ENCODE peak calls at places on chromosomes 16 and 17, in four cellular contexts. U is GM12878, H is K562, Q is HepG2. W is an unnamed sample.
A peak's percentile ranks its signal among the peaks of the same experiment; 100 is the strongest.

GRCh38 chr17:64648234-64648633 is 13.9 kb downstream of the SMURF2 start:
- DNase-seq in U (no peak), H (no peak), Q (no peak), W (no peak)

GRCh38 chr16:80569440-80570105 is 28.8 kb downstream of the DYNLRB2 start:
- DNase-seq in U (no peak), H (peak; percentile 39), Q (no peak), W (no peak)

GRCh38 chr16:22141746-22142145 is 20.6 kb upstream of the SDR42E2 start:
- DNase-seq in U (no peak), H (peak; percentile 34), Q (peak; percentile 50), W (peak; percentile 55)

GRCh38 chr17:69060835-69061234 is at the start of gene ABCA9:
- DNase-seq in U (no peak), H (no peak), Q (no peak), W (no peak)

GRCh38 chr16:13997933-13998332 is 73.2 kb upstream of the MRTFB start:
- DNase-seq in U (peak; percentile 76), H (no peak), Q (peak; percentile 48), W (no peak)

GRCh38 chr16:1175566-1176279 is 22.8 kb downstream of the CACNA1H start:
- DNase-seq in U (no peak), H (no peak), Q (peak; percentile 43), W (no peak)

GRCh38 chr17:44920565-44920940 is 5.3 kb upstream of the GFAP start:
- DNase-seq in U (no peak), H (no peak), Q (no peak), W (peak; percentile 9)

GRCh38 chr16:30786936-30787612 is at the start of gene ZNF629:
- DNase-seq in U (no peak), H (peak; percentile 80), Q (peak; percentile 79), W (peak; percentile 70)

GRCh38 chr16:48556913-48557351 is 53.0 kb downstream of the N4BP1 start:
- DNase-seq in U (peak; percentile 40), H (no peak), Q (no peak), W (no peak)

GRCh38 chr17:42964161-42964932 is at the start of gene AARSD1:
- DNase-seq in U (peak; percentile 87), H (peak; percentile 97), Q (peak; percentile 70), W (peak; percentile 84)

GRCh38 chr16:68229431-68230175 is 6.3 kb downstream of the ESRP2 start:
- DNase-seq in U (no peak), H (peak; percentile 59), Q (peak; percentile 64), W (peak; percentile 61)

GRCh38 chr17:77420804-77421634 is 280.2 kb downstream of the SEC14L1 start:
- DNase-seq in U (no peak), H (peak; percentile 68), Q (no peak), W (peak; percentile 74)

GRCh38 chr16:15777533-15778203 is 79.2 kb downstream of the MYH11 start:
- DNase-seq in U (no peak), H (peak; percentile 76), Q (peak; percentile 85), W (peak; percentile 58)

GRCh38 chr17:38322156-38322779 is 21.5 kb downstream of the GPR179 start:
- DNase-seq in U (no peak), H (peak; percentile 75), Q (peak; percentile 48), W (peak; percentile 83)

GRCh38 chr16:19486744-19487325 is 35.1 kb downstream of the GDE1 start:
- DNase-seq in U (no peak), H (peak; percentile 14), Q (no peak), W (no peak)

GRCh38 chr16:88606146-88606757 is 32.1 kb upstream of the IL17C start:
- DNase-seq in U (no peak), H (no peak), Q (no peak), W (no peak)

GRCh38 chr16:50318796-50319578 is 49.8 kb downstream of the BRD7 start:
- DNase-seq in U (no peak), H (no peak), Q (no peak), W (no peak)

GRCh38 chr16:51971184-51971583 is 575.8 kb downstream of the TOX3 start:
- DNase-seq in U (no peak), H (peak; percentile 2), Q (no peak), W (peak; percentile 46)

GRCh38 chr16:14454391-14454790 is 175.7 kb downstream of the PARN start:
- DNase-seq in U (no peak), H (no peak), Q (no peak), W (no peak)

GRCh38 chr16:8866118-8866883 is 2.5 kb downstream of the CARHSP1 start:
- DNase-seq in U (no peak), H (peak; percentile 73), Q (peak; percentile 88), W (peak; percentile 97)

GRCh38 chr16:56800355-56800754 is 64.7 kb upstream of the SLC12A3 start:
- DNase-seq in U (no peak), H (no peak), Q (peak; percentile 80), W (no peak)

GRCh38 chr16:4327782-4328579 is 12.1 kb downstream of the GLIS2 start:
- DNase-seq in U (no peak), H (peak; percentile 37), Q (peak; percentile 86), W (peak; percentile 89)

DNA sequence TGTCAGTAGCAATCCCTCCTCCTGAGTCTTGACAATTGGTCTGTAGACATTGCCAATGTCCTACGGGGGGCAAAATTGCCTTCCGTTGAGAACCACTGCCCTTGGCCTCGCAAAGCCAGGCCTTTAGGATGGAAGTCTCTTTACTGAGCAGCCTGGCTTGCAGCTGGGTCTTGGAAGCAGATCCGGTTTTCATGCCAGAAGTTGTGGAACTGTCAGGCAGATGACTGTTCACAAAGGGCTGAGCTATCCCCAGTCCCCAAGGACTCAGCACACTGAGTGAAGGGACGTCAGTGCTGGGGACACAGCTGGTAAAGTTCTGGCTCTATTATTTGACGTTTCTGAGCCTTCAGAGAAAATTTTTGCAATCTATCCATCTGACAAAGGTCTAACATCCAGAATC is 83.2 kb downstream of the WSCD1 start:
- DNase-seq in U (no peak), H (no peak), Q (no peak), W (no peak)
- TF ChIP-seq ETV6 in U (no peak), H (no peak), Q (no peak), W (no peak)

DNA sequence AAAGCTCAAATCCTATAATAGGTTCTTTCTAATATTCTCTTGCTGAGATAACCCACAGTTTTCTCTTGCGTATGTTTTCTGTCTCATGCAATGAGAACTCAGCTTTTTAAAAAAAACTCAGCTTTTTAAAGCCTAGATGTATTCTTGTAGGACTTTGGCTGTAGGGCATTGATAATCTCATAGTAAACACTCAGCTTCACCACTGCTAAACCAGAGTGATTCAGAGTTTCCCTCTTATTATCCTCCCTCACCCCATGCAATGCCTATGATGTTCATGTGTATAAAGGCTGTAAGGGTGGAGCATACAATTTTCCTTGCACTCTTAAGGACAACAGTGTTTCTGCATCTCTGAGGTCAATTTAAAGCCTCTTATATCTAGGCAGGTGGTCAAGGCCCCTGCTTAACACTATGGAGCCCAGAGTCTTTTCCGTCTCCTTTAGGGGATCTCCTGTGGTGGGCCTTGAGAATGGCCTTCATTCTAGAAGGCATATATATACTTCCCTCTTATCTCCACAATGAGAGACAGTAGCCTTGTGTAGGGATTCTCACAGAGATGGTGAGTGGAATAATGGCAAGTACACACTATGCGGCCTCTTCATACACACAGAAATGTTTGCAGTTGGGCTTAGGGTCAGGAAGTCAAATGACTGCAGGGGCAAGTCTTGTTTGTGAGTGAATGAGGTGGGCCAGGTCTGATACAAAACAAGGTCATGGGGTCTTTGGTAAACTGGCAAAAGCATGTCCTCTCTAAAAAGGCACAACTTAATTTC is 279.6 kb downstream of the HS3ST3A1 start:
- DNase-seq in U (no peak), H (no peak), Q (peak; percentile 86), W (no peak)
- TF ChIP-seq TCF7 in U (no peak), H (no peak), Q (peak; percentile 89), W (no peak)

GRCh38 chr17:83179811-83180210 is 100.4 kb downstream of the METRNL start:
- DNase-seq in U (no peak), H (no peak), Q (no peak), W (peak; percentile 5)
- TF ChIP-seq SP1 in U (no peak), H (no peak), Q (no peak), W (no peak)

GRCh38 chr17:58352018-58352842 is at the start of gene SUPT4H1:
- DNase-seq in U (peak; percentile 73), H (peak; percentile 95), Q (peak; percentile 94), W (peak; percentile 89)

GRCh38 chr17:58351182-58351581 is 819 bp downstream of the SUPT4H1 start:
- DNase-seq in U (no peak), H (no peak), Q (no peak), W (no peak)

GRCh38 chr17:58354541-58355216 is 2.7 kb upstream of the SUPT4H1 start:
- DNase-seq in U (no peak), H (no peak), Q (no peak), W (no peak)

GRCh38 chr17:58351710-58352017 is 337 bp downstream of the SUPT4H1 start:
- DNase-seq in U (no peak), H (no peak), Q (no peak), W (no peak)

GRCh38 chr17:58352843-58353719 is 1.1 kb upstream of the SUPT4H1 start:
- DNase-seq in U (no peak), H (peak; percentile 80), Q (no peak), W (peak; percentile 54)
- TF ChIP-seq ETV6 in U (no peak), H (no peak), Q (no peak), W (no peak)

GRCh38 chr17:13584701-13585080 is 17.0 kb downstream of the HS3ST3A1 start:
- DNase-seq in U (no peak), H (no peak), Q (no peak), W (no peak)
- TF ChIP-seq TCF7 in U (no peak), H (no peak), Q (no peak), W (no peak)

DNA sequence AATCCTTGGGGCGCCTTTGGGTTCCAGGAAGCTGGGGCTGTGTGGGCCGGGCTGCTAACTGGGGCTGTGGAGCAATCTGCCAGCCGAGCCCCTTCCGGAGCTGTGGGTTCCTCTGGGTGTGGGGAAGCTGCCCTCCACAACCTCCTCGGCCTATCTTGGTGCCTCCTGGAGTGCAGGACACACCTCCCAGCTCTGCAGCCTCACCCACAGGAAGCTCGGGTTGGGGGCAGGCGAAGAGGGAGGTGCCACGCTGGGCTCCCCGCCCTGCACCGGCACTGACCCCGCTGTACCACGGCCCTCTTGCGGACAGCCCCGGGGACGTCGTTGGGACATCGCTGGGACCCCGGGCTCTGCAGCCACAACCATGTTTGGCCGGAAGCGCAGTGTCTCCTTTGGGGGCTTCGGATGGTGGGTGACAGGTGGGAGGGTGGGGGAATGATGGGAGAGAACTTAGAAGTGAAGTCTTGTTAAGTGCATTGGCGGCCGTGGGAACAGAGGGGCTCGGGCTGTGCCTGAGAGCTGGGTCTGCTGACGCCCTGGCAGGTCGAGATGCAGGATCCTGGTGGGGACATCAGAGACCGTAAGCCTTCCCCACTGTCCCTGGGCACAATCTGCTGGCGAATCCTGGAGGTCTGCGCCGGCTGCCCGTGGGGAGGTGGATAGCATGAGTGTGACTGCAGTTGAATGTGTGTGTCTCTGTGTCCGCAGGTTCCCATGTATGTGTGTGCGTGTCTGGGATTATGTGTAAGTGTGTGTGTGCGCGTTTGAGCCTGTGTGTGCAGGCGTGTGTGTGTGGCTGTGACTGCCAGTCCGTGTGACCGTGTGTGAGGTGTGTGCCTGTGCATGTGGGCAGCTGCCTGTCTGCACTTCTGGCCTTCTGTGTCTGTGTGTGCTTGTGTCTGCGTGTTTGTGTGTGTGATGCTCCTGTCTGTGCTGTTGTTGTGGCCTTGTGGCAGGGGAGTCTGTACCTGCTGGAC is at the start of gene RAP1GAP2:
- DNase-seq in U (no peak), H (no peak), Q (no peak), W (no peak)
- TF ChIP-seq SP1 in U (no peak), H (no peak), Q (no peak), W (no peak)

DNA sequence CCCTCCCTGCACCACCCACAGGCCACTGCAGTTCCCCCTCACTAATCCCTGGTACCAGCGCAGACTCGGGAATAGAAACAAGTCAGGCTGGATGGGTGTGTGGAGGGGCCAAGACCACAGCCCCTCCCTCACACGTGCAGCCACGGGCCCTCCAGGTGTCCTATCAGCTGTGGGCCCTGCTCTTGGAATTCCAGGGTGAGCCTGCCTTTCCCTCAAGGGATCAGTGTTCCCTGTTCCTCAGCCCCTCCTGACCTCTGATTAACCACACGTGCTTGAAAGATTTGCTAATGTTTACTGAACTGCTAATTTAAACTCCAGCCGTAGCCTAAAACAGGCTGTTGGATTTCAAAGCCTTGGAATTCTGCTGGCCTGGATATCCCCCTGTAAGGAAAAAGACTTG is 146.5 kb downstream of the SOCS1 start:
- DNase-seq in U (no peak), H (no peak), Q (no peak), W (no peak)
- TF ChIP-seq ETV6 in U (no peak), H (no peak), Q (no peak), W (no peak)

W was measured in WTC11.